ENCODE peak calls at places on chromosomes 2 and 18, in six cellular contexts. One of them, this sample, is unnamed.

GRCh38 chr2:202149953-202150352 is 76.9 kb downstream of the KIAA2012 start:
- DNase-seq in amniotic epithelial cell: peak; percentile 92
- DNase-seq in AG10803: peak; percentile 37
- DNase-seq in T-helper 9 cell: no peak
- DNase-seq in EL: no peak
- DNase-seq in NCI-H1694 treated with DMSO at 0.1 percent for 48 hours: no peak
- DNase-seq in this sample: no peak

GRCh38 chr2:3296182-3296972 is 81.2 kb downstream of the EIPR1 start:
- DNase-seq in amniotic epithelial cell: no peak
- DNase-seq in AG10803: no peak
- DNase-seq in T-helper 9 cell: no peak
- DNase-seq in EL: no peak
- DNase-seq in NCI-H1694 treated with DMSO at 0.1 percent for 48 hours: no peak
- DNase-seq in this sample: no peak

GRCh38 chr18:36461551-36461987 is 164.1 kb downstream of the FHOD3 start:
- DNase-seq in amniotic epithelial cell: no peak
- DNase-seq in AG10803: peak; percentile 53
- DNase-seq in T-helper 9 cell: no peak
- DNase-seq in EL: no peak
- DNase-seq in NCI-H1694 treated with DMSO at 0.1 percent for 48 hours: no peak
- DNase-seq in this sample: no peak

GRCh38 chr2:177585234-177585863 is 192.8 kb downstream of the AGPS start:
- DNase-seq in amniotic epithelial cell: no peak
- DNase-seq in AG10803: no peak
- DNase-seq in T-helper 9 cell: no peak
- DNase-seq in EL: no peak
- DNase-seq in NCI-H1694 treated with DMSO at 0.1 percent for 48 hours: peak; percentile 77
- DNase-seq in this sample: no peak

GRCh38 chr2:215878476-215879063 is 134.8 kb downstream of the MREG start:
- DNase-seq in amniotic epithelial cell: peak; percentile 70
- DNase-seq in AG10803: peak; percentile 89
- DNase-seq in T-helper 9 cell: no peak
- DNase-seq in EL: peak; percentile 34
- DNase-seq in NCI-H1694 treated with DMSO at 0.1 percent for 48 hours: no peak
- DNase-seq in this sample: no peak

GRCh38 chr18:37409870-37410269 is 155.7 kb downstream of the CELF4 start:
- DNase-seq in amniotic epithelial cell: no peak
- DNase-seq in AG10803: peak; percentile 38
- DNase-seq in T-helper 9 cell: no peak
- DNase-seq in EL: no peak
- DNase-seq in NCI-H1694 treated with DMSO at 0.1 percent for 48 hours: no peak
- DNase-seq in this sample: no peak

GRCh38 chr2:83650897-83651296 is 808.2 kb downstream of the SUCLG1 start:
- DNase-seq in amniotic epithelial cell: no peak
- DNase-seq in AG10803: peak; percentile 63
- DNase-seq in T-helper 9 cell: no peak
- DNase-seq in EL: peak; percentile 28
- DNase-seq in NCI-H1694 treated with DMSO at 0.1 percent for 48 hours: peak; percentile 84
- DNase-seq in this sample: no peak

GRCh38 chr2:23761638-23762037 is 165.3 kb downstream of the ATAD2B start:
- DNase-seq in amniotic epithelial cell: no peak
- DNase-seq in AG10803: no peak
- DNase-seq in T-helper 9 cell: no peak
- DNase-seq in EL: no peak
- DNase-seq in NCI-H1694 treated with DMSO at 0.1 percent for 48 hours: no peak
- DNase-seq in this sample: no peak

GRCh38 chr18:75211002-75211621 is 515 bp downstream of the TSHZ1 start:
- DNase-seq in amniotic epithelial cell: no peak
- DNase-seq in AG10803: no peak
- DNase-seq in T-helper 9 cell: no peak
- DNase-seq in EL: no peak
- DNase-seq in NCI-H1694 treated with DMSO at 0.1 percent for 48 hours: no peak
- DNase-seq in this sample: no peak

GRCh38 chr2:186734957-186735734 is 41.3 kb downstream of the FAM171B start:
- DNase-seq in amniotic epithelial cell: no peak
- DNase-seq in AG10803: no peak
- DNase-seq in T-helper 9 cell: no peak
- DNase-seq in EL: no peak
- DNase-seq in NCI-H1694 treated with DMSO at 0.1 percent for 48 hours: no peak
- DNase-seq in this sample: no peak

GRCh38 chr2:174259981-174260380 is 11.6 kb upstream of the OLA1 start:
- DNase-seq in amniotic epithelial cell: peak; percentile 92
- DNase-seq in AG10803: peak; percentile 83
- DNase-seq in T-helper 9 cell: no peak
- DNase-seq in EL: peak; percentile 66
- DNase-seq in NCI-H1694 treated with DMSO at 0.1 percent for 48 hours: no peak
- DNase-seq in this sample: no peak

GRCh38 chr2:120869036-120869435 is 133.4 kb downstream of the GLI2 start:
- DNase-seq in amniotic epithelial cell: no peak
- DNase-seq in AG10803: no peak
- DNase-seq in T-helper 9 cell: no peak
- DNase-seq in EL: no peak
- DNase-seq in NCI-H1694 treated with DMSO at 0.1 percent for 48 hours: no peak
- DNase-seq in this sample: no peak

GRCh38 chr2:236607471-236608307 is 38.1 kb downstream of the ACKR3 start:
- DNase-seq in amniotic epithelial cell: peak; percentile 85
- DNase-seq in AG10803: peak; percentile 81
- DNase-seq in T-helper 9 cell: no peak
- DNase-seq in EL: peak; percentile 51
- DNase-seq in NCI-H1694 treated with DMSO at 0.1 percent for 48 hours: no peak
- DNase-seq in this sample: no peak

GRCh38 chr2:150063432-150063889 is 424.0 kb downstream of the RND3 start:
- DNase-seq in amniotic epithelial cell: peak; percentile 91
- DNase-seq in AG10803: peak; percentile 94
- DNase-seq in T-helper 9 cell: no peak
- DNase-seq in EL: peak; percentile 82
- DNase-seq in NCI-H1694 treated with DMSO at 0.1 percent for 48 hours: no peak
- DNase-seq in this sample: no peak

GRCh38 chr18:23652232-23652631 is 10.5 kb downstream of the ANKRD29 start:
- DNase-seq in amniotic epithelial cell: no peak
- DNase-seq in AG10803: no peak
- DNase-seq in T-helper 9 cell: no peak
- DNase-seq in EL: no peak
- DNase-seq in NCI-H1694 treated with DMSO at 0.1 percent for 48 hours: no peak
- DNase-seq in this sample: no peak

GRCh38 chr2:86283461-86284030 is 53.9 kb downstream of the REEP1 start:
- DNase-seq in amniotic epithelial cell: peak; percentile 12
- DNase-seq in AG10803: no peak
- DNase-seq in T-helper 9 cell: no peak
- DNase-seq in EL: no peak
- DNase-seq in NCI-H1694 treated with DMSO at 0.1 percent for 48 hours: no peak
- DNase-seq in this sample: peak; percentile 71

GRCh38 chr2:17830053-17831034 is 14.1 kb downstream of the MSGN1 start:
- DNase-seq in amniotic epithelial cell: peak; percentile 74
- DNase-seq in AG10803: peak; percentile 66
- DNase-seq in T-helper 9 cell: no peak
- DNase-seq in EL: peak; percentile 72
- DNase-seq in NCI-H1694 treated with DMSO at 0.1 percent for 48 hours: peak; percentile 99
- DNase-seq in this sample: peak; percentile 50

GRCh38 chr18:44564922-44565321 is 115.8 kb upstream of the SETBP1 start:
- DNase-seq in amniotic epithelial cell: peak; percentile 50
- DNase-seq in AG10803: peak; percentile 88
- DNase-seq in T-helper 9 cell: no peak
- DNase-seq in EL: peak; percentile 63
- DNase-seq in NCI-H1694 treated with DMSO at 0.1 percent for 48 hours: no peak
- DNase-seq in this sample: no peak

This sample was measured in kidney epithelial cell.